ENCODE peak calls at places on chromosome 11, in seven cellular contexts. T, D, G, O, Y, W and V are unnamed samples.

GRCh38 chr11:134338654-134339053 is 6.9 kb downstream of the GLB1L2 start:
- DNase-seq in T (no peak), D (no peak), G (no peak), O (no peak), Y (no peak), W (no peak), V (no peak)

GRCh38 chr11:47442514-47442913 is 6.4 kb downstream of the RAPSN start:
- DNase-seq in T (no peak), D (no peak), G (no peak), O (no peak), Y (peak; percentile 86), W (no peak), V (no peak)

GRCh38 chr11:62680825-62681240 is 2.0 kb upstream of the UBXN1 start:
- DNase-seq in T (peak; percentile 68), D (peak; percentile 38), G (no peak), O (peak; percentile 70), Y (no peak), W (peak; percentile 89), V (no peak)

GRCh38 chr11:44943118-44943517 is 7.6 kb downstream of the TP53I11 start:
- DNase-seq in T (no peak), D (no peak), G (peak; percentile 71), O (no peak), Y (peak; percentile 98), W (no peak), V (peak; percentile 84)

GRCh38 chr11:92225563-92226308 is 1.1 kb downstream of the FAT3 start:
- DNase-seq in T (peak; percentile 45), D (no peak), G (peak; percentile 64), O (peak; percentile 8), Y (no peak), W (peak; percentile 34), V (no peak)

GRCh38 chr11:115047631-115048030 is 369.3 kb downstream of the NXPE2 start:
- DNase-seq in T (no peak), D (no peak), G (no peak), O (no peak), Y (no peak), W (no peak), V (no peak)

GRCh38 chr11:1281326-1281973 is 28.0 kb downstream of the TOLLIP start:
- DNase-seq in T (no peak), D (no peak), G (no peak), O (peak; percentile 28), Y (no peak), W (no peak), V (no peak)

GRCh38 chr11:105298630-105299029 is 159.1 kb upstream of the CARD18 start:
- DNase-seq in T (no peak), D (no peak), G (no peak), O (peak; percentile 35), Y (no peak), W (no peak), V (no peak)

GRCh38 chr11:79466411-79466810 is 25.6 kb upstream of the TENM4 start:
- DNase-seq in T (no peak), D (no peak), G (no peak), O (peak; percentile 79), Y (no peak), W (peak; percentile 65), V (no peak)

GRCh38 chr11:16293204-16293681 is 63.1 kb downstream of the SOX6 start:
- DNase-seq in T (no peak), D (no peak), G (no peak), O (peak; percentile 47), Y (no peak), W (peak; percentile 43), V (no peak)

GRCh38 chr11:68032997-68033707 is 2.7 kb downstream of the NDUFS8 start:
- DNase-seq in T (no peak), D (no peak), G (peak; percentile 64), O (no peak), Y (no peak), W (no peak), V (no peak)

GRCh38 chr11:100731471-100731870 is 44.4 kb downstream of the ARHGAP42 start:
- DNase-seq in T (peak; percentile 73), D (no peak), G (no peak), O (no peak), Y (no peak), W (no peak), V (no peak)

GRCh38 chr11:100730266-100730665 is 43.2 kb downstream of the ARHGAP42 start:
- DNase-seq in T (no peak), D (no peak), G (no peak), O (peak; percentile 33), Y (no peak), W (peak; percentile 61), V (no peak)

GRCh38 chr11:100732949-100733348 is 45.9 kb downstream of the ARHGAP42 start:
- DNase-seq in T (no peak), D (no peak), G (no peak), O (no peak), Y (no peak), W (no peak), V (no peak)

GRCh38 chr11:100726709-100727108 is 39.6 kb downstream of the ARHGAP42 start:
- DNase-seq in T (no peak), D (no peak), G (no peak), O (no peak), Y (no peak), W (no peak), V (no peak)

DNA sequence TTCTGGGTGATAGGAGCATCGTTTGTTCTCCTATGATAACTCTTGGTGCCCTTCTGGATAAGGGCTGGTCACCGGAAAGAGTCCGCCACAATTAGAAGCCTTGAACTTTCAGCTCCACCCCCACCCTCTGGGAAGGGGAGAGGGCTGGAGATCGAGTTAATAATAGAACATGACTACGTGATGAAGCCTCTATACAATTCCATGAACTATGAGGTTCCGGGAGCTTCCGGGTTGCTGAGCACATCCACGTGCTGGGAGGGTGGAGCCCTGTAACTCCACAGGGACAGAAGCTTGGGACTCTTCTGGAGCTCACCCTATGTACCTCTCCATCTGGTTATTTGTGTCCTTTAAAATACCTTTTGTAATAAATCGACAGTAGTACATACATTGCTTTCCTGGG is 40.3 kb downstream of the ARHGAP42 start:
- DNase-seq in T (no peak), D (no peak), G (no peak), O (no peak), Y (no peak), W (no peak), V (no peak)
- H3K27ac ChIP-seq in T (no peak overlapping the region), D (no peak overlapping the region), G (no peak overlapping the region), O (no peak overlapping the region), Y (no peak overlapping the region), W (no peak overlapping the region), V (no peak overlapping the region)

GRCh38 chr11:126460417-126461095 is 105.1 kb downstream of the ST3GAL4 start:
- DNase-seq in T (no peak), D (no peak), G (no peak), O (no peak), Y (no peak), W (no peak), V (no peak)

GRCh38 chr11:126461096-126461440 is 105.6 kb downstream of the ST3GAL4 start:
- DNase-seq in T (no peak), D (no peak), G (no peak), O (no peak), Y (no peak), W (no peak), V (no peak)

GRCh38 chr11:126462422-126462821 is 106.9 kb downstream of the ST3GAL4 start:
- DNase-seq in T (no peak), D (no peak), G (no peak), O (no peak), Y (no peak), W (no peak), V (no peak)

GRCh38 chr11:126459691-126460404 is 104.4 kb downstream of the ST3GAL4 start:
- DNase-seq in T (no peak), D (no peak), G (no peak), O (peak; percentile 38), Y (no peak), W (peak; percentile 81), V (peak; percentile 65)

GRCh38 chr11:126461996-126462395 is 106.5 kb downstream of the ST3GAL4 start:
- DNase-seq in T (no peak), D (no peak), G (no peak), O (no peak), Y (no peak), W (no peak), V (peak; percentile 56)
- H3K27me3 ChIP-seq in T (no peaks in the 10 kb centered on the region), D (peaks cover 87% of the 10 kb centered on the region), G (no peaks in the 10 kb centered on the region), O (peaks cover 11% of the 10 kb centered on the region), Y (no peaks in the 10 kb centered on the region), W (peaks cover 5% of the 10 kb centered on the region), V (no peaks in the 10 kb centered on the region)

GRCh38 chr11:70682760-70683159 is 284.4 kb downstream of the CTTN start:
- DNase-seq in T (no peak), D (no peak), G (no peak), O (no peak), Y (no peak), W (no peak), V (no peak)

GRCh38 chr11:70692131-70692530 is 293.8 kb downstream of the CTTN start:
- DNase-seq in T (no peak), D (no peak), G (no peak), O (no peak), Y (no peak), W (no peak), V (no peak)

GRCh38 chr11:70687716-70688115 is 289.4 kb downstream of the CTTN start:
- DNase-seq in T (no peak), D (no peak), G (no peak), O (no peak), Y (no peak), W (no peak), V (peak; percentile 39)

GRCh38 chr11:70689764-70690163 is 291.4 kb downstream of the CTTN start:
- DNase-seq in T (no peak), D (no peak), G (no peak), O (no peak), Y (no peak), W (no peak), V (no peak)

DNA sequence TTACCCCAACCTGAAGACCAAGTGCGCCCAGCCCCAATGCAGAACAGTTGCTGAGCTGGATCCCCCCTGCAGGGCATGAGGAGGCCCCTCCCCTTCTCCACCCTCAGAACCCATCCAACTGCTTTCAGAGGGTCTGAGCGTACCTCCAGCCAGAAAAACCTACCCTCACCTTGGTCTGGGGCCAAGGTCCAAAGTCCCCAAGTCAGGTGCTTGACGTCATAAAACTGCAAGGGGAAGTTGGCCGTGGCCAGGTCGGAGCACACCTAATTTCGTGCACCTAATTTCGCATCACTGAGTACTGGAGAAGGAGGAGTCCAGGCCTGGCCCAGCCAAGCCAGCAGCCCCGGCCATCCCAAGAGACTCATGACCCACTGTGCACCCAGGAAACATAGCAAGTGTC is 289.8 kb downstream of the CTTN start:
- DNase-seq in T (no peak), D (no peak), G (no peak), O (no peak), Y (no peak), W (no peak), V (no peak)
- H3K9me3 ChIP-seq in T (no peaks in the 10 kb centered on the region), D (peaks cover 2% of the 10 kb centered on the region), G (no peaks in the 10 kb centered on the region), O (no peaks in the 10 kb centered on the region), Y (no peaks in the 10 kb centered on the region), W (no peaks in the 10 kb centered on the region), V (no peaks in the 10 kb centered on the region)

GRCh38 chr11:76888989-76889388 is 28.3 kb downstream of the ACER3 start:
- DNase-seq in T (no peak), D (peak; percentile 24), G (no peak), O (peak; percentile 64), Y (no peak), W (no peak), V (no peak)

GRCh38 chr11:76891793-76892192 is 31.1 kb downstream of the ACER3 start:
- DNase-seq in T (no peak), D (no peak), G (no peak), O (no peak), Y (no peak), W (no peak), V (no peak)

GRCh38 chr11:76892305-76892704 is 31.6 kb downstream of the ACER3 start:
- DNase-seq in T (no peak), D (no peak), G (no peak), O (no peak), Y (peak; percentile 12), W (no peak), V (no peak)

GRCh38 chr11:76891285-76891684 is 30.6 kb downstream of the ACER3 start:
- DNase-seq in T (peak; percentile 9), D (no peak), G (no peak), O (no peak), Y (no peak), W (no peak), V (no peak)

GRCh38 chr11:76889414-76889975 is 28.8 kb downstream of the ACER3 start:
- DNase-seq in T (no peak), D (no peak), G (no peak), O (no peak), Y (no peak), W (peak; percentile 11), V (no peak)
- H3K27ac ChIP-seq in T (no peak overlapping the region), D (peak overlapping the region; percentile 17), G (no peak overlapping the region), O (no peak overlapping the region), Y (no peak overlapping the region), W (no peak overlapping the region), V (no peak overlapping the region)